ENCODE peak calls at places on chromosomes 2 and 18, in nine cellular contexts. G, M, C, U, N, Z, H, T and I are unnamed samples. For H3K4me1, the result is how much of the 10 kb centered on the place peaks cover.

GRCh38 chr2:227453810-227454209 is 18.1 kb upstream of the AGFG1 start:
- DNase-seq in Z (no peak), M (no peak), N (no peak), T (no peak), C (no peak), U (no peak), H (no peak), G (no peak), I (no peak)

GRCh38 chr2:19409001-19409400 is 50.6 kb upstream of the OSR1 start:
- DNase-seq in G (no peak), H (no peak), M (no peak), Z (no peak), T (no peak), C (no peak), N (no peak), U (no peak), I (no peak)

GRCh38 chr2:69459936-69460335 is 22.7 kb upstream of the NFU1 start:
- DNase-seq in N (no peak), G (no peak), T (no peak), M (no peak), Z (no peak), C (no peak), H (no peak), U (no peak), I (no peak)

GRCh38 chr2:8509613-8510012 is 172.2 kb upstream of the ID2 start:
- DNase-seq in G (no peak), Z (no peak), H (no peak), N (no peak), T (no peak), U (no peak), M (no peak), C (no peak), I (no peak)

GRCh38 chr2:27832396-27832795 is 57.8 kb downstream of the RBKS start:
- DNase-seq in M (no peak), C (no peak), N (no peak), H (no peak), U (no peak), G (no peak), Z (no peak), T (no peak), I (no peak)

GRCh38 chr2:30465171-30465545 is 18.1 kb downstream of the LCLAT1 start:
- DNase-seq in M (no peak), G (no peak), N (no peak), C (no peak), U (no peak), T (no peak), H (no peak), Z (no peak), I (no peak)

GRCh38 chr18:72799106-72799505 is 68.7 kb downstream of the NETO1 start:
- DNase-seq in U (no peak), Z (no peak), N (no peak), H (no peak), C (no peak), G (no peak), M (no peak), T (no peak), I (no peak)

GRCh38 chr18:78073275-78073674 is 823.6 kb downstream of the GALR1 start:
- DNase-seq in N (no peak), G (no peak), U (no peak), Z (no peak), M (no peak), H (no peak), C (no peak), T (no peak), I (peak)

GRCh38 chr2:112623913-112624777 is 21.6 kb upstream of the SLC20A1 start:
- DNase-seq in N (no peak), G (peak), U (peak), C (no peak), H (no peak), M (peak), T (no peak), Z (no peak), I (no peak)

GRCh38 chr2:56587456-56587855 is 403.7 kb downstream of the CCDC85A start:
- DNase-seq in Z (no peak), M (no peak), C (no peak), T (no peak), N (no peak), G (no peak), H (no peak), U (no peak), I (no peak)

GRCh38 chr2:207459990-207460757 is 69.6 kb upstream of the CREB1 start:
- DNase-seq in N (no peak), G (no peak), H (no peak), M (no peak), C (no peak), U (no peak), Z (peak), T (no peak), I (no peak)

GRCh38 chr2:42827647-42828486 is 35.5 kb upstream of the HAAO start:
- DNase-seq in U (peak), G (peak), M (peak), H (peak), T (peak), N (peak), Z (no peak), C (peak), I (peak)
- TF ChIP-seq POLR2A in U (no peak), G (no peak), M (no peak), H (no peak), T (no peak), N (no peak), Z (no peak), C (peak), I (no peak)

GRCh38 chr2:64542071-64543005 is 18.2 kb downstream of the AFTPH start:
- DNase-seq in C (no peak), T (no peak), N (no peak), M (no peak), H (no peak), G (peak), Z (no peak), U (no peak), I (no peak)
- H3K4me1 ChIP-seq in C (under half), T (under half), N (under half), M (under half), H (under half), G (half or more), Z (under half), U (under half), I (under half)

DNA sequence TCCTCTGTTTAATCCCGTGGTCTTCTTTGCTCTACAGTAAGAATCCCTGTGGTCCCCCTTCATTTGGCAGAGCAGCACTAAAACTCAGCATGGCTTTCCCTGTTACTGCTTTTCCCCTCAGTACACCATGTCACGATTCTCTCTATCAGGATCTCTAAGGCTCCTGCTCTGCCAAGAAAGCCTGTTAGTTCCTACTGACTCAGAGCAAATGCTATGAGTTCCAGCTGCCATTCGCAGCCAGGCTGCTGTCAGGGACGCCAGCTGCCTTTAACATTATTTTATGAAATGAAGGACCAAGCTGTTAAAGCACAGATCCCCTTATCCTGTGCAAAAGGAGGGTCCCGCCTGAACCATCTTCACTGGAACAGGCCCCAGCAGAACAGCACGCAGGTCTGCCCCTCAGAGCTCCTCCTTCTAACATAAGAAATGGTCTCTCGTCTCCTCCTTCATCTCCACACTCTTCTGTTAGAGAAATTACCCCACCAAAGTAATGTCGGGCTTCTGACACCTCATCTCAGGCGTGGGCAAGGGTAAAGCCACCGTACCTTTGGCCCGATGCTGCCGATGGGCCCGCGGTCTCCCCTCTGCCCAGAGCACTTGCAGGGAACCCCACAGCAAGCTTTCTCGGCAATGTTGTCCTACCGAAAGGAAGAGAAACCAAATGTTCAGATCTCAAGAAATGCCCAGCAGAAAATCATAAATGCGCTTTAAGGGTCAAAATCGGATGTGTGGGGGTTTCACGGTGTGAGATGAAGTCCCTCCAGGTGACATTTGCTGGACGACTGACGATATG is 52.6 kb downstream of the COL6A3 start:
- DNase-seq in H (no peak), G (no peak), T (no peak), N (no peak), Z (no peak), M (no peak), C (peak), U (no peak), I (no peak)
- TF ChIP-seq EP300 in H (no peak), G (no peak), T (no peak), N (no peak), Z (no peak), M (no peak), C (no peak), U (no peak), I (no peak)

DNA sequence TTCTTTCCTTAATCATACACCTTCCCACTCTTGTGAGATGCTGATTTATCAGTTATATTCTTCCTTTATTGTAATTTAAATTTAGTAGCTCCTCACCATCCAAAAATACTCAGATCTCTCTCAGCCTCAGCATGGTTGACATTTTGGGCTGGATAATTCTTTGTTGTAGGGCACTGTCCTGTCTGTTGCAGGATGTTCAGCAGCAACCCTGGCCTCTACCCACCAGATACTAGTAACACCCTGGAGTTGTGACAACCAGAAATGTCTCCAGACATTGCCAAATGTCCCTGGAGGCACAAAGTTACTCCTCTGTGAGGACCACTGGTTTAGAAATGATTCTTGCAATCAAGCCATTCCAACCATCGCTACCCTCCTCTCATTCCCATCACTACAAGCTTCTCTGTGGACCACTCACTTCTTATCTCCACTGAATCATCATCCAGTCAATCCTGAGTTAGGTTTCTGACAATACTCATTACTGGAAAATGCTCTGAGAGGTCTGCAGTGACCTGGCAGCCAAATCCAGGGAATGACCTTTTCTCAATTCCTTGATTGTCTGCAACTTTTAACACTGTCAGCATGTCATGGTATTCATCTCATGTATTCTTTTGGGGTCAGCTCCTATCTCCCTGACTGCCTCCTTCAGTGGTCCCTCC is 43.3 kb downstream of the OSBPL6 start:
- DNase-seq in H (no peak), G (no peak), T (no peak), U (no peak), Z (no peak), M (no peak), C (no peak), N (no peak), I (no peak)
- TF ChIP-seq POLR2A in H (no peak), G (no peak), T (no peak), U (no peak), Z (no peak), M (no peak), C (no peak), N (no peak), I (no peak)

GRCh38 chr2:156332452-156333273 is at the start of gene NR4A2:
- DNase-seq in C (peak), M (peak), G (peak), U (peak), Z (no peak), H (peak), N (no peak), T (peak), I (no peak)
- H3K4me1 ChIP-seq in C (under half), M (under half), G (under half), U (under half), Z (under half), H (under half), N (under half), T (under half), I (under half)

GRCh38 chr2:105307146-105307545 is 22.4 kb downstream of the TGFBRAP1 start:
- DNase-seq in C (no peak), M (no peak), G (no peak), N (no peak), U (no peak), T (no peak), Z (no peak), H (no peak), I (no peak)

GRCh38 chr2:105298017-105298416 is 31.5 kb downstream of the TGFBRAP1 start:
- DNase-seq in C (no peak), Z (no peak), N (no peak), H (no peak), U (no peak), G (no peak), T (no peak), M (no peak), I (no peak)

GRCh38 chr2:105297211-105297610 is 32.3 kb downstream of the TGFBRAP1 start:
- DNase-seq in T (no peak), N (no peak), C (no peak), Z (no peak), U (no peak), H (no peak), G (no peak), M (peak), I (no peak)

GRCh38 chr2:105299290-105299689 is 30.2 kb downstream of the TGFBRAP1 start:
- DNase-seq in M (no peak), T (no peak), H (no peak), C (no peak), N (no peak), U (no peak), G (peak), Z (no peak), I (no peak)

GRCh38 chr2:105301646-105302045 is 27.9 kb downstream of the TGFBRAP1 start:
- DNase-seq in N (no peak), M (no peak), C (no peak), G (no peak), U (no peak), T (no peak), Z (no peak), H (no peak), I (no peak)
- TF ChIP-seq EP300 in N (no peak), M (no peak), C (no peak), G (no peak), U (no peak), T (no peak), Z (no peak), H (no peak), I (no peak)

GRCh38 chr2:230956827-230957755 is 32.0 kb upstream of the GPR55 start:
- DNase-seq in C (peak), G (peak), T (peak), Z (peak), N (no peak), H (peak), U (peak), M (peak), I (no peak)
- TF ChIP-seq POLR2A in C (no peak), G (no peak), T (no peak), Z (peak), N (no peak), H (no peak), U (no peak), M (no peak), I (no peak)

GRCh38 chr2:120400546-120400945 is 54.6 kb downstream of the INHBB start:
- DNase-seq in G (no peak), H (no peak), N (no peak), M (no peak), T (no peak), C (no peak), U (no peak), Z (no peak), I (no peak)

GRCh38 chr2:120398051-120398960 is 52.4 kb downstream of the INHBB start:
- DNase-seq in M (peak), H (no peak), G (peak), N (no peak), Z (no peak), C (no peak), U (peak), T (no peak), I (no peak)

GRCh38 chr2:120397362-120397811 is 51.5 kb downstream of the INHBB start:
- DNase-seq in Z (no peak), T (no peak), M (peak), G (peak), C (no peak), U (no peak), N (no peak), H (no peak), I (no peak)

GRCh38 chr2:120399889-120400240 is 53.9 kb downstream of the INHBB start:
- DNase-seq in N (no peak), Z (no peak), T (no peak), G (no peak), H (no peak), C (no peak), U (no peak), M (no peak), I (no peak)

DNA sequence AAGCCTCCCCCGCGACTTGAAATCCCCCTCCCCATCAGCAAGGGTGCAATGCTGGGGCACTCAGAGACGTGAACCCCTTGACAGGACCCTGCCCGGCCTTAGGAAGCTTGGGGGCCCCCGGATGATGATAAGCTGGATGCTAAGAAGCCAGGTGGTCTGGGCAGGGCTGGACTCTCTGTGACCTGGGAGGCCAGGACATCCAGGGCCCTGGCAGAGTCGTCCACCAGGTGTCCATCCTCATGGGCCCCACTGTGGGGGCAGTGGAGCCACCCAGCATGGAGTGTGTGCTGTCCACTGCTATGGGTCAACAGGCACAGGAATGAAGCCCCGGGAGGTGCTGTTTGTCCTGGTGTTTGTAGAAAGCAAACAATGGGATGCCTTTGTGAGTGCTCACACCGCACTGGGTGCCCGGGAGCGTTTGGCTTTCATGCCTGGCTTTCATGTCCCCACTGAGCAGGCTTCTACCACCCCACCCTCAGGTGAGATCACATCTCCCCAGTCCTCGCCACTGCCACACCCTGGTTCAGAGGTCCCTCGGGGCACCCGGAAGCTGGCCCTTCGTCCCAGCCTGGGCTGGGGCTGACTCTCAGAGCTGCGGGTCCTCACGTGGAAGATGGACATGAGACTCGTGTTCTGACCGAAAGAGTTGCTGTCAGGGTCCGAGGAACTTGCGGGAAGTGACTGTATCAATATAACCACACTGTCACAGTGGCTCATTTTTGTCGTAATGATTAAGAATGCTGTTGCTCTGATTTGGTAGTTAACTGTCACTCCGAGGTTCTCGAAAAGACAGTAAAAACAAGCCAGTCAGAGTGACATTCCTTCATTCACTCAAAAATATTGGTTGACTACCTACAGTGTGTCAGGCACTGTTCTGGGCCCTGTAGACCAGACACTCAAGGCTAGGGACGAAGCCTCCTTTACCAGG is 53.3 kb downstream of the INHBB start:
- DNase-seq in H (no peak), T (no peak), N (no peak), G (peak), C (no peak), M (peak), Z (no peak), U (peak), I (no peak)
- H3K4me1 ChIP-seq in H (under half), T (under half), N (under half), G (half or more), C (under half), M (under half), Z (under half), U (under half), I (under half)

GRCh38 chr2:120404941-120405768 is 59.2 kb downstream of the INHBB start:
- DNase-seq in N (no peak), C (no peak), T (no peak), M (no peak), G (no peak), Z (no peak), U (no peak), H (peak), I (no peak)
- TF ChIP-seq EP300 in N (no peak), C (no peak), T (no peak), M (no peak), G (no peak), Z (no peak), U (no peak), H (no peak), I (no peak)